ENCODE peak calls at places on chromosomes 11 and 22, in nine cellular contexts. One of them, this sample, is unnamed. For H3K36me3 and H3K4me1, the result is how much of the 10 kb centered on the place peaks cover.

GRCh38 chr11:17063171-17064002 is 14.1 kb downstream of the RPS13 start:
- DNase-seq in PC-3: peak
- DNase-seq in pancreas: peak
- DNase-seq in right atrium auricular region: no peak
- DNase-seq in Peyer's patch: peak
- DNase-seq in left ventricle myocardium inferior: peak
- DNase-seq in GM23248: peak
- DNase-seq in colonic mucosa: peak
- DNase-seq in PC-9: no peak
- DNase-seq in this sample: peak

GRCh38 chr11:14902650-14903350 is 10.8 kb upstream of the CYP2R1 start:
- DNase-seq in right atrium auricular region: no peak
- DNase-seq in PC-9: no peak
- DNase-seq in left ventricle myocardium inferior: no peak
- DNase-seq in PC-3: peak
- DNase-seq in Peyer's patch: no peak
- DNase-seq in pancreas: no peak
- DNase-seq in GM23248: peak
- DNase-seq in colonic mucosa: no peak
- DNase-seq in this sample: no peak

GRCh38 chr11:108019870-108020540 is 11.3 kb downstream of the CUL5 start:
- DNase-seq in right atrium auricular region: no peak
- DNase-seq in left ventricle myocardium inferior: no peak
- DNase-seq in GM23248: peak
- DNase-seq in pancreas: no peak
- DNase-seq in Peyer's patch: no peak
- DNase-seq in colonic mucosa: no peak
- DNase-seq in PC-9: no peak
- DNase-seq in PC-3: no peak
- DNase-seq in this sample: no peak

GRCh38 chr11:87895021-87895420 is 280.2 kb downstream of the RAB38 start:
- DNase-seq in PC-9: no peak
- DNase-seq in PC-3: no peak
- DNase-seq in GM23248: no peak
- DNase-seq in pancreas: no peak
- DNase-seq in left ventricle myocardium inferior: no peak
- DNase-seq in colonic mucosa: no peak
- DNase-seq in right atrium auricular region: no peak
- DNase-seq in Peyer's patch: no peak
- DNase-seq in this sample: no peak

GRCh38 chr11:3231851-3232744 is at the start of gene MRGPRE:
- DNase-seq in left ventricle myocardium inferior: peak
- DNase-seq in colonic mucosa: no peak
- DNase-seq in right atrium auricular region: peak
- DNase-seq in PC-3: no peak
- DNase-seq in Peyer's patch: peak
- DNase-seq in pancreas: peak
- DNase-seq in GM23248: peak
- DNase-seq in PC-9: no peak
- DNase-seq in this sample: peak

GRCh38 chr11:16605971-16606783 is 132.3 kb upstream of the C11orf58 start:
- DNase-seq in Peyer's patch: peak
- DNase-seq in PC-3: peak
- DNase-seq in GM23248: peak
- DNase-seq in colonic mucosa: peak
- DNase-seq in right atrium auricular region: peak
- DNase-seq in PC-9: peak
- DNase-seq in pancreas: peak
- DNase-seq in left ventricle myocardium inferior: peak
- DNase-seq in this sample: peak

GRCh38 chr11:16612801-16613400 is 125.5 kb upstream of the C11orf58 start:
- DNase-seq in colonic mucosa: no peak
- DNase-seq in right atrium auricular region: no peak
- DNase-seq in PC-3: no peak
- DNase-seq in pancreas: no peak
- DNase-seq in Peyer's patch: no peak
- DNase-seq in left ventricle myocardium inferior: no peak
- DNase-seq in PC-9: no peak
- DNase-seq in GM23248: peak
- DNase-seq in this sample: no peak

GRCh38 chr11:68020575-68020974 is 9.9 kb upstream of the NDUFS8 start:
- DNase-seq in left ventricle myocardium inferior: no peak
- DNase-seq in colonic mucosa: no peak
- DNase-seq in Peyer's patch: no peak
- DNase-seq in right atrium auricular region: no peak
- DNase-seq in PC-9: no peak
- DNase-seq in GM23248: peak
- DNase-seq in pancreas: no peak
- DNase-seq in PC-3: peak
- DNase-seq in this sample: no peak

GRCh38 chr11:67118059-67118766 is 850 bp upstream of the KDM2A start:
- DNase-seq in pancreas: peak
- DNase-seq in PC-3: no peak
- DNase-seq in left ventricle myocardium inferior: peak
- DNase-seq in Peyer's patch: no peak
- DNase-seq in right atrium auricular region: no peak
- DNase-seq in GM23248: peak
- DNase-seq in colonic mucosa: peak
- DNase-seq in PC-9: peak
- DNase-seq in this sample: peak

GRCh38 chr11:1458340-1459218 is 28.0 kb downstream of the MOB2 start:
- DNase-seq in PC-9: no peak
- DNase-seq in colonic mucosa: peak
- DNase-seq in pancreas: no peak
- DNase-seq in GM23248: peak
- DNase-seq in PC-3: peak
- DNase-seq in right atrium auricular region: no peak
- DNase-seq in left ventricle myocardium inferior: peak
- DNase-seq in Peyer's patch: peak
- DNase-seq in this sample: peak

GRCh38 chr11:1460396-1460795 is 26.2 kb downstream of the MOB2 start:
- DNase-seq in pancreas: no peak
- DNase-seq in left ventricle myocardium inferior: no peak
- DNase-seq in right atrium auricular region: no peak
- DNase-seq in colonic mucosa: peak
- DNase-seq in PC-9: no peak
- DNase-seq in PC-3: no peak
- DNase-seq in Peyer's patch: no peak
- DNase-seq in GM23248: peak
- DNase-seq in this sample: peak

GRCh38 chr11:1459219-1459575 is 27.4 kb downstream of the MOB2 start:
- DNase-seq in PC-9: no peak
- DNase-seq in left ventricle myocardium inferior: no peak
- DNase-seq in PC-3: no peak
- DNase-seq in pancreas: no peak
- DNase-seq in Peyer's patch: no peak
- DNase-seq in colonic mucosa: no peak
- DNase-seq in GM23248: no peak
- DNase-seq in right atrium auricular region: no peak
- DNase-seq in this sample: no peak

GRCh38 chr11:1460994-1461805 is 25.4 kb downstream of the MOB2 start:
- DNase-seq in colonic mucosa: peak
- DNase-seq in PC-3: no peak
- DNase-seq in PC-9: no peak
- DNase-seq in right atrium auricular region: no peak
- DNase-seq in left ventricle myocardium inferior: no peak
- DNase-seq in pancreas: no peak
- DNase-seq in GM23248: peak
- DNase-seq in Peyer's patch: no peak
- DNase-seq in this sample: no peak

DNA sequence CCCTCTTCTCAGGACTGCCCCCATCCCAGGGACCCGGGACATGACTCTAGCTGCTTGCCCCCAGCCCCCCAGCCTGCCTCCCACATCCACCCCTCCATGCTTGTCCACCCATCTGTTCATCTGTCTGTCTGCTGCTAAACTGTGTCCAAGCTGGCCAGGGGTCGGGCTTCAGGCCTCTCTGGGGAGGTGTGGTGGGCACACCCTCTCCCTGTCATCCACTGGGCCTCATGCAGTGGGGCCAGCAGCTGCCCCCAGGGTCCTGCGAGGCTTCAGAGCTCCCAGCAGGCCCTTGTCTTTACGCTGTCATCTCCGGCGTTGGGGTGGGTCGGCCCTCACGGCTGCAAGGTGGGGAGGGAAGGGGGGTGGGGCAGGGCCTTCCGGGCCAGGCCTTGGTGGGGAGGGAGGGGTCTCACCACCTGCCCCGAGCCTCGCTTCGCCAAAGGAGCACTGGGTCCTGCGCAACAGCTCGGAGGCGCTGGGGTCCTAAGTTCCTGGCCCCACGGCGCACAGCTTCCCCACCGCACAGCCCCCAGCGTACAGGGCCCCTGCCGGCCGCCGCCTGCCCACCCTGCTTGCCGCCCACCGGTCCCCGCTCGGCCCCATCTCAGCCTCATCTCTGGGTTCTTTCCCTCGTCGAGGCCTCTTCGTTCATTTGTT is 26.7 kb downstream of the MOB2 start:
- DNase-seq in left ventricle myocardium inferior: no peak
- DNase-seq in GM23248: no peak
- DNase-seq in right atrium auricular region: no peak
- DNase-seq in PC-9: no peak
- DNase-seq in PC-3: no peak
- DNase-seq in pancreas: no peak
- DNase-seq in Peyer's patch: no peak
- DNase-seq in colonic mucosa: no peak
- DNase-seq in this sample: no peak
- H3K27ac ChIP-seq in left ventricle myocardium inferior: peak
- H3K27ac ChIP-seq in GM23248: no peak
- H3K27ac ChIP-seq in right atrium auricular region: peak
- H3K27ac ChIP-seq in PC-9: no peak
- H3K27ac ChIP-seq in PC-3: no peak
- H3K27ac ChIP-seq in pancreas: no peak
- H3K27ac ChIP-seq in Peyer's patch: peak
- H3K27ac ChIP-seq in colonic mucosa: no peak
- H3K27ac ChIP-seq in this sample: no peak

DNA sequence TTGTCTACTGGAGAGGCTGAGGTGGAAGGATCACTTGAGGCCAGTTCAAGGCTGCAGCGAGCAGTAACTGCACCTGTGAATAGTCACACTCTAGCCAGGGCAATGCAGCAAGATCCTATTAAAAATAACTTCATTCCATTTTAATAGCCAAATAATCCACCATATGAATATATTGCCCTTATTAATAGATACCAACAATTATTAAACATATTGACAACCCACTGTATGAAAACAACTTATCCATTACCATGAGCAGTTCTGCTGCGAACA is 10.4 kb downstream of the GATD1 start:
- DNase-seq in GM23248: no peak
- DNase-seq in right atrium auricular region: no peak
- DNase-seq in PC-9: no peak
- DNase-seq in left ventricle myocardium inferior: no peak
- DNase-seq in PC-3: no peak
- DNase-seq in Peyer's patch: no peak
- DNase-seq in colonic mucosa: no peak
- DNase-seq in pancreas: no peak
- DNase-seq in this sample: no peak
- H3K36me3 ChIP-seq in GM23248: under half
- H3K36me3 ChIP-seq in right atrium auricular region: half or more
- H3K36me3 ChIP-seq in PC-9: under half
- H3K36me3 ChIP-seq in left ventricle myocardium inferior: half or more
- H3K36me3 ChIP-seq in PC-3: under half
- H3K36me3 ChIP-seq in Peyer's patch: under half
- H3K36me3 ChIP-seq in colonic mucosa: under half
- H3K36me3 ChIP-seq in pancreas: under half
- H3K36me3 ChIP-seq in this sample: under half

GRCh38 chr22:35587896-35588295 is 29.2 kb downstream of the MB start:
- DNase-seq in PC-3: no peak
- DNase-seq in GM23248: no peak
- DNase-seq in PC-9: no peak
- DNase-seq in right atrium auricular region: no peak
- DNase-seq in pancreas: no peak
- DNase-seq in colonic mucosa: no peak
- DNase-seq in Peyer's patch: no peak
- DNase-seq in left ventricle myocardium inferior: no peak
- DNase-seq in this sample: no peak

GRCh38 chr22:35587447-35587870 is 29.7 kb downstream of the MB start:
- DNase-seq in PC-9: peak
- DNase-seq in PC-3: peak
- DNase-seq in right atrium auricular region: peak
- DNase-seq in pancreas: peak
- DNase-seq in colonic mucosa: no peak
- DNase-seq in left ventricle myocardium inferior: peak
- DNase-seq in Peyer's patch: no peak
- DNase-seq in GM23248: peak
- DNase-seq in this sample: no peak

GRCh38 chr22:35589071-35589735 is 27.9 kb downstream of the MB start:
- DNase-seq in right atrium auricular region: peak
- DNase-seq in colonic mucosa: no peak
- DNase-seq in PC-3: peak
- DNase-seq in GM23248: peak
- DNase-seq in Peyer's patch: no peak
- DNase-seq in pancreas: no peak
- DNase-seq in left ventricle myocardium inferior: no peak
- DNase-seq in PC-9: peak
- DNase-seq in this sample: no peak

GRCh38 chr22:35589736-35590079 is 27.4 kb downstream of the MB start:
- DNase-seq in left ventricle myocardium inferior: no peak
- DNase-seq in Peyer's patch: no peak
- DNase-seq in pancreas: no peak
- DNase-seq in right atrium auricular region: no peak
- DNase-seq in GM23248: no peak
- DNase-seq in PC-9: no peak
- DNase-seq in colonic mucosa: no peak
- DNase-seq in PC-3: no peak
- DNase-seq in this sample: peak

GRCh38 chr22:35586771-35587170 is 30.4 kb downstream of the MB start:
- DNase-seq in pancreas: no peak
- DNase-seq in PC-3: no peak
- DNase-seq in right atrium auricular region: no peak
- DNase-seq in left ventricle myocardium inferior: no peak
- DNase-seq in Peyer's patch: no peak
- DNase-seq in PC-9: no peak
- DNase-seq in GM23248: no peak
- DNase-seq in colonic mucosa: no peak
- DNase-seq in this sample: peak
- H3K4me1 ChIP-seq in pancreas: under half
- H3K4me1 ChIP-seq in PC-3: under half
- H3K4me1 ChIP-seq in right atrium auricular region: half or more
- H3K4me1 ChIP-seq in left ventricle myocardium inferior: half or more
- H3K4me1 ChIP-seq in Peyer's patch: under half
- H3K4me1 ChIP-seq in PC-9: half or more
- H3K4me1 ChIP-seq in GM23248: under half
- H3K4me1 ChIP-seq in colonic mucosa: under half
- H3K4me1 ChIP-seq in this sample: under half

DNA sequence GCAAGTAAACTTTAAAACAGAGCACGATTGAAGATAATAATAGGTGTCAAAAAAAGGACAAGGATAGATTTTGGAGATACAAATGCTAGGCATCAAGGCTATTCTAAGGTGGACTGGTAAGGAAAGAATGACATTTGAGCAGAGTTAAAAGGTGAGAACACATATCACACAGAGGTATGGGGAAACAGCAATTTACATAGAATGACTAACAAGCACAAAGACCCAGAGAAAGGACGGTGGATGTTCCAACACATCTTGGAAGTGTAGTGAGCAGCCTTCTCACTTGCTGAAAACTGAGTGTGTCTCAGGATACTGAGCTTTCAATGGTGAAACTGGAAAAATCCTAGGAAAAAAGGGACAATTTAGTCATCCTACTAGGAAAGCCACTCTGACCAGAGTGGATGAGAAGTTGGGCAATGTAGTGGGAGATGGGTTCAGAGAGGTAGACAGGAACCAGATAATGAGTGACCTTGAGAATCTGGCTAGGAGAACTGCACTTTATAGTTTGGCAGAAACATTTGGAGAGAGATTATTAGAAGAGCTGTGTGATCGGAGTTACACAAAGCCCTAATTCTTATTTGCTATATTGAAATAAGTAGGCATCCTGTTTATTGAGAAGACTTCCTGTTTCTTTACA is 706.0 kb downstream of the KCNA4 start:
- DNase-seq in pancreas: no peak
- DNase-seq in PC-3: peak
- DNase-seq in Peyer's patch: no peak
- DNase-seq in right atrium auricular region: no peak
- DNase-seq in GM23248: peak
- DNase-seq in PC-9: no peak
- DNase-seq in colonic mucosa: no peak
- DNase-seq in left ventricle myocardium inferior: no peak
- DNase-seq in this sample: no peak
- H3K27ac ChIP-seq in pancreas: no peak
- H3K27ac ChIP-seq in PC-3: peak
- H3K27ac ChIP-seq in Peyer's patch: no peak
- H3K27ac ChIP-seq in right atrium auricular region: no peak
- H3K27ac ChIP-seq in GM23248: peak
- H3K27ac ChIP-seq in PC-9: no peak
- H3K27ac ChIP-seq in colonic mucosa: no peak
- H3K27ac ChIP-seq in left ventricle myocardium inferior: no peak
- H3K27ac ChIP-seq in this sample: peak